ENCODE peak calls at places on chromosomes 4 and X, in four cellular contexts. R, Z, A and C are unnamed samples.

GRCh38 chrX:124736553-124737240 is 390.3 kb downstream of the SH2D1A start:
- DNase-seq in R (peak), Z (peak), A (no peak), C (no peak)

GRCh38 chr4:140993350-140993749 is 139.9 kb downstream of the RNF150 start:
- DNase-seq in R (no peak), Z (no peak), A (no peak), C (no peak)

GRCh38 chr4:184762100-184762499 is 28.2 kb upstream of the CENPU start:
- DNase-seq in R (peak), Z (peak), A (no peak), C (no peak)

GRCh38 chr4:95651891-95652290 is 103.1 kb upstream of the UNC5C start:
- DNase-seq in R (no peak), Z (no peak), A (no peak), C (no peak)

GRCh38 chr4:72525938-72526337 is 43.1 kb downstream of the ADAMTS3 start:
- DNase-seq in R (no peak), Z (no peak), A (peak), C (peak)

GRCh38 chrX:150763303-150763797 is 70.2 kb downstream of the MTMR1 start:
- DNase-seq in R (no peak), Z (no peak), A (no peak), C (no peak)

GRCh38 chrX:8663325-8663724 is 68.6 kb downstream of the ANOS1 start:
- DNase-seq in R (no peak), Z (no peak), A (no peak), C (no peak)

GRCh38 chr4:112859456-112860184 is 189.8 kb upstream of the ANK2 start:
- DNase-seq in R (no peak), Z (no peak), A (no peak), C (no peak)

GRCh38 chrX:31420711-31421151 is 348.9 kb upstream of the FTHL17 start:
- DNase-seq in R (no peak), Z (no peak), A (no peak), C (no peak)

GRCh38 chrX:106484233-106484632 is 127.5 kb upstream of the RADX start:
- DNase-seq in R (no peak), Z (no peak), A (no peak), C (no peak)

GRCh38 chr4:177699365-177700213 is 257.4 kb upstream of the AGA start:
- DNase-seq in R (no peak), Z (no peak), A (no peak), C (no peak)

GRCh38 chr4:8332891-8333331 is 63.4 kb downstream of the HTRA3 start:
- DNase-seq in R (no peak), Z (no peak), A (no peak), C (no peak)

GRCh38 chr4:155960522-155960921 is 6.9 kb upstream of the CTSO start:
- DNase-seq in R (no peak), Z (no peak), A (no peak), C (no peak)

GRCh38 chr4:120995611-120996010 is 73.1 kb upstream of the PRDM5 start:
- DNase-seq in R (no peak), Z (no peak), A (no peak), C (no peak)

GRCh38 chr4:184370711-184371389 is 103.5 kb downstream of the IRF2 start:
- DNase-seq in R (no peak), Z (no peak), A (no peak), C (no peak)

GRCh38 chr4:89549907-89550306 is 242.3 kb upstream of the GPRIN3 start:
- DNase-seq in R (no peak), Z (no peak), A (no peak), C (no peak)

GRCh38 chrX:71053217-71053621 is 14.9 kb downstream of the SNX12 start:
- DNase-seq in R (no peak), Z (no peak), A (no peak), C (no peak)

GRCh38 chr4:114782842-114783595 is 184.4 kb downstream of the UGT8 start:
- DNase-seq in R (no peak), Z (no peak), A (no peak), C (no peak)